ENCODE peak calls at places on chromosome 10, in seven cellular contexts. One of them, this sample, is unnamed.

GRCh38 chr10:101228682-101229274 is 485 bp downstream of the LBX1 start:
- DNase-seq in astrocyte of the cerebellum: no peak
- DNase-seq in activated CD4-positive, alpha-beta T cell treated with anti-CD3 and anti-CD28 coated beads, Interleukin-2, amount 10 ng/mL, durations not matched to agents 7 days and 5 days: no peak
- DNase-seq in GM12891: no peak
- DNase-seq in left cardiac atrium: no peak
- DNase-seq in effector memory CD8-positive, alpha-beta T cell: no peak
- DNase-seq in HT1080: no peak
- DNase-seq in this sample: peak; percentile 63

GRCh38 chr10:101879456-101880189 is 36.0 kb upstream of the KCNIP2 start:
- DNase-seq in GM12891: no peak
- DNase-seq in effector memory CD8-positive, alpha-beta T cell: no peak
- DNase-seq in HT1080: peak; percentile 75
- DNase-seq in activated CD4-positive, alpha-beta T cell treated with anti-CD3 and anti-CD28 coated beads, Interleukin-2, amount 10 ng/mL, durations not matched to agents 7 days and 5 days: no peak
- DNase-seq in astrocyte of the cerebellum: peak; percentile 52
- DNase-seq in left cardiac atrium: no peak
- DNase-seq in this sample: no peak

GRCh38 chr10:12417341-12417740 is 68.0 kb downstream of the CAMK1D start:
- DNase-seq in left cardiac atrium: peak; percentile 42
- DNase-seq in effector memory CD8-positive, alpha-beta T cell: no peak
- DNase-seq in GM12891: no peak
- DNase-seq in astrocyte of the cerebellum: no peak
- DNase-seq in HT1080: no peak
- DNase-seq in activated CD4-positive, alpha-beta T cell treated with anti-CD3 and anti-CD28 coated beads, Interleukin-2, amount 10 ng/mL, durations not matched to agents 7 days and 5 days: no peak
- DNase-seq in this sample: no peak

GRCh38 chr10:96252730-96253129 is 18.6 kb downstream of the BLNK start:
- DNase-seq in activated CD4-positive, alpha-beta T cell treated with anti-CD3 and anti-CD28 coated beads, Interleukin-2, amount 10 ng/mL, durations not matched to agents 7 days and 5 days: no peak
- DNase-seq in astrocyte of the cerebellum: no peak
- DNase-seq in left cardiac atrium: no peak
- DNase-seq in effector memory CD8-positive, alpha-beta T cell: no peak
- DNase-seq in HT1080: no peak
- DNase-seq in GM12891: no peak
- DNase-seq in this sample: no peak

GRCh38 chr10:116748041-116748440 is 5.7 kb upstream of the HSPA12A start:
- DNase-seq in activated CD4-positive, alpha-beta T cell treated with anti-CD3 and anti-CD28 coated beads, Interleukin-2, amount 10 ng/mL, durations not matched to agents 7 days and 5 days: no peak
- DNase-seq in effector memory CD8-positive, alpha-beta T cell: no peak
- DNase-seq in astrocyte of the cerebellum: no peak
- DNase-seq in left cardiac atrium: no peak
- DNase-seq in GM12891: no peak
- DNase-seq in HT1080: peak; percentile 41
- DNase-seq in this sample: no peak

GRCh38 chr10:48693206-48693605 is 8.5 kb downstream of the WDFY4 start:
- DNase-seq in HT1080: no peak
- DNase-seq in astrocyte of the cerebellum: no peak
- DNase-seq in GM12891: no peak
- DNase-seq in left cardiac atrium: no peak
- DNase-seq in effector memory CD8-positive, alpha-beta T cell: no peak
- DNase-seq in activated CD4-positive, alpha-beta T cell treated with anti-CD3 and anti-CD28 coated beads, Interleukin-2, amount 10 ng/mL, durations not matched to agents 7 days and 5 days: no peak
- DNase-seq in this sample: no peak

GRCh38 chr10:82245906-82246305 is 370.9 kb downstream of the NRG3 start:
- DNase-seq in activated CD4-positive, alpha-beta T cell treated with anti-CD3 and anti-CD28 coated beads, Interleukin-2, amount 10 ng/mL, durations not matched to agents 7 days and 5 days: no peak
- DNase-seq in left cardiac atrium: no peak
- DNase-seq in astrocyte of the cerebellum: no peak
- DNase-seq in effector memory CD8-positive, alpha-beta T cell: no peak
- DNase-seq in GM12891: no peak
- DNase-seq in HT1080: no peak
- DNase-seq in this sample: no peak

GRCh38 chr10:100186253-100186780 is 488 bp upstream of the ERLIN1 start:
- DNase-seq in GM12891: no peak
- DNase-seq in astrocyte of the cerebellum: peak; percentile 19
- DNase-seq in left cardiac atrium: peak; percentile 45
- DNase-seq in HT1080: no peak
- DNase-seq in activated CD4-positive, alpha-beta T cell treated with anti-CD3 and anti-CD28 coated beads, Interleukin-2, amount 10 ng/mL, durations not matched to agents 7 days and 5 days: no peak
- DNase-seq in effector memory CD8-positive, alpha-beta T cell: no peak
- DNase-seq in this sample: peak; percentile 38

GRCh38 chr10:2212196-2212719 is 474.9 kb upstream of the ADARB2 start:
- DNase-seq in astrocyte of the cerebellum: no peak
- DNase-seq in activated CD4-positive, alpha-beta T cell treated with anti-CD3 and anti-CD28 coated beads, Interleukin-2, amount 10 ng/mL, durations not matched to agents 7 days and 5 days: no peak
- DNase-seq in left cardiac atrium: no peak
- DNase-seq in GM12891: no peak
- DNase-seq in effector memory CD8-positive, alpha-beta T cell: no peak
- DNase-seq in HT1080: no peak
- DNase-seq in this sample: no peak

GRCh38 chr10:94218496-94219183 is 144.1 kb downstream of the NOC3L start:
- DNase-seq in left cardiac atrium: no peak
- DNase-seq in activated CD4-positive, alpha-beta T cell treated with anti-CD3 and anti-CD28 coated beads, Interleukin-2, amount 10 ng/mL, durations not matched to agents 7 days and 5 days: no peak
- DNase-seq in HT1080: no peak
- DNase-seq in astrocyte of the cerebellum: no peak
- DNase-seq in effector memory CD8-positive, alpha-beta T cell: no peak
- DNase-seq in GM12891: no peak
- DNase-seq in this sample: no peak

GRCh38 chr10:92757066-92757716 is 67.4 kb downstream of the HHEX start:
- DNase-seq in activated CD4-positive, alpha-beta T cell treated with anti-CD3 and anti-CD28 coated beads, Interleukin-2, amount 10 ng/mL, durations not matched to agents 7 days and 5 days: no peak
- DNase-seq in astrocyte of the cerebellum: peak; percentile 50
- DNase-seq in left cardiac atrium: peak; percentile 92
- DNase-seq in GM12891: peak; percentile 39
- DNase-seq in HT1080: peak; percentile 53
- DNase-seq in effector memory CD8-positive, alpha-beta T cell: no peak
- DNase-seq in this sample: no peak

GRCh38 chr10:51955696-51956095 is 256.3 kb upstream of the CSTF2T start:
- DNase-seq in GM12891: no peak
- DNase-seq in effector memory CD8-positive, alpha-beta T cell: no peak
- DNase-seq in astrocyte of the cerebellum: no peak
- DNase-seq in activated CD4-positive, alpha-beta T cell treated with anti-CD3 and anti-CD28 coated beads, Interleukin-2, amount 10 ng/mL, durations not matched to agents 7 days and 5 days: no peak
- DNase-seq in HT1080: no peak
- DNase-seq in left cardiac atrium: no peak
- DNase-seq in this sample: no peak

GRCh38 chr10:16470747-16471146 is 33.9 kb downstream of the PTER start:
- DNase-seq in activated CD4-positive, alpha-beta T cell treated with anti-CD3 and anti-CD28 coated beads, Interleukin-2, amount 10 ng/mL, durations not matched to agents 7 days and 5 days: no peak
- DNase-seq in HT1080: no peak
- DNase-seq in left cardiac atrium: no peak
- DNase-seq in astrocyte of the cerebellum: no peak
- DNase-seq in GM12891: no peak
- DNase-seq in effector memory CD8-positive, alpha-beta T cell: peak; percentile 8
- DNase-seq in this sample: no peak

GRCh38 chr10:80664071-80664680 is 126.5 kb downstream of the SH2D4B start:
- DNase-seq in GM12891: peak; percentile 19
- DNase-seq in effector memory CD8-positive, alpha-beta T cell: peak; percentile 24
- DNase-seq in left cardiac atrium: peak; percentile 77
- DNase-seq in astrocyte of the cerebellum: peak; percentile 4
- DNase-seq in activated CD4-positive, alpha-beta T cell treated with anti-CD3 and anti-CD28 coated beads, Interleukin-2, amount 10 ng/mL, durations not matched to agents 7 days and 5 days: peak; percentile 46
- DNase-seq in HT1080: peak; percentile 56
- DNase-seq in this sample: peak; percentile 71

GRCh38 chr10:79101560-79101971 is 32.8 kb downstream of the ZMIZ1 start:
- DNase-seq in astrocyte of the cerebellum: no peak
- DNase-seq in activated CD4-positive, alpha-beta T cell treated with anti-CD3 and anti-CD28 coated beads, Interleukin-2, amount 10 ng/mL, durations not matched to agents 7 days and 5 days: no peak
- DNase-seq in left cardiac atrium: no peak
- DNase-seq in effector memory CD8-positive, alpha-beta T cell: no peak
- DNase-seq in GM12891: no peak
- DNase-seq in HT1080: no peak
- DNase-seq in this sample: peak; percentile 52

GRCh38 chr10:92699518-92700272 is 9.9 kb downstream of the HHEX start:
- DNase-seq in GM12891: no peak
- DNase-seq in left cardiac atrium: peak; percentile 55
- DNase-seq in activated CD4-positive, alpha-beta T cell treated with anti-CD3 and anti-CD28 coated beads, Interleukin-2, amount 10 ng/mL, durations not matched to agents 7 days and 5 days: peak; percentile 43
- DNase-seq in HT1080: no peak
- DNase-seq in astrocyte of the cerebellum: no peak
- DNase-seq in effector memory CD8-positive, alpha-beta T cell: peak; percentile 27
- DNase-seq in this sample: peak; percentile 73

GRCh38 chr10:31759124-31759798 is 169.4 kb downstream of the ARHGAP12 start:
- DNase-seq in GM12891: peak; percentile 39
- DNase-seq in effector memory CD8-positive, alpha-beta T cell: peak; percentile 12
- DNase-seq in left cardiac atrium: peak; percentile 75
- DNase-seq in activated CD4-positive, alpha-beta T cell treated with anti-CD3 and anti-CD28 coated beads, Interleukin-2, amount 10 ng/mL, durations not matched to agents 7 days and 5 days: peak; percentile 24
- DNase-seq in astrocyte of the cerebellum: no peak
- DNase-seq in HT1080: no peak
- DNase-seq in this sample: peak; percentile 68

GRCh38 chr10:83886871-83887270 is 252.4 kb upstream of the GHITM start:
- DNase-seq in astrocyte of the cerebellum: no peak
- DNase-seq in HT1080: no peak
- DNase-seq in effector memory CD8-positive, alpha-beta T cell: no peak
- DNase-seq in left cardiac atrium: no peak
- DNase-seq in GM12891: no peak
- DNase-seq in activated CD4-positive, alpha-beta T cell treated with anti-CD3 and anti-CD28 coated beads, Interleukin-2, amount 10 ng/mL, durations not matched to agents 7 days and 5 days: no peak
- DNase-seq in this sample: no peak

GRCh38 chr10:13095929-13096328 is 4.0 kb upstream of the OPTN start:
- DNase-seq in astrocyte of the cerebellum: no peak
- DNase-seq in effector memory CD8-positive, alpha-beta T cell: no peak
- DNase-seq in left cardiac atrium: no peak
- DNase-seq in GM12891: no peak
- DNase-seq in HT1080: no peak
- DNase-seq in activated CD4-positive, alpha-beta T cell treated with anti-CD3 and anti-CD28 coated beads, Interleukin-2, amount 10 ng/mL, durations not matched to agents 7 days and 5 days: no peak
- DNase-seq in this sample: no peak

GRCh38 chr10:7260412-7260900 is 150.4 kb downstream of the SFMBT2 start:
- DNase-seq in GM12891: peak; percentile 20
- DNase-seq in HT1080: peak; percentile 83
- DNase-seq in activated CD4-positive, alpha-beta T cell treated with anti-CD3 and anti-CD28 coated beads, Interleukin-2, amount 10 ng/mL, durations not matched to agents 7 days and 5 days: no peak
- DNase-seq in astrocyte of the cerebellum: peak; percentile 93
- DNase-seq in left cardiac atrium: peak; percentile 76
- DNase-seq in effector memory CD8-positive, alpha-beta T cell: no peak
- DNase-seq in this sample: peak; percentile 55

GRCh38 chr10:28135258-28135657 is 136.4 kb upstream of the ODAD2 start:
- DNase-seq in effector memory CD8-positive, alpha-beta T cell: no peak
- DNase-seq in left cardiac atrium: no peak
- DNase-seq in activated CD4-positive, alpha-beta T cell treated with anti-CD3 and anti-CD28 coated beads, Interleukin-2, amount 10 ng/mL, durations not matched to agents 7 days and 5 days: no peak
- DNase-seq in HT1080: peak; percentile 11
- DNase-seq in GM12891: no peak
- DNase-seq in astrocyte of the cerebellum: no peak
- DNase-seq in this sample: no peak

GRCh38 chr10:3025300-3025699 is 42.0 kb upstream of the PFKP start:
- DNase-seq in GM12891: no peak
- DNase-seq in HT1080: no peak
- DNase-seq in activated CD4-positive, alpha-beta T cell treated with anti-CD3 and anti-CD28 coated beads, Interleukin-2, amount 10 ng/mL, durations not matched to agents 7 days and 5 days: no peak
- DNase-seq in effector memory CD8-positive, alpha-beta T cell: no peak
- DNase-seq in left cardiac atrium: no peak
- DNase-seq in astrocyte of the cerebellum: no peak
- DNase-seq in this sample: no peak

GRCh38 chr10:89346264-89346971 is 18.6 kb downstream of the IFIT3 start:
- DNase-seq in HT1080: no peak
- DNase-seq in astrocyte of the cerebellum: no peak
- DNase-seq in GM12891: no peak
- DNase-seq in left cardiac atrium: no peak
- DNase-seq in activated CD4-positive, alpha-beta T cell treated with anti-CD3 and anti-CD28 coated beads, Interleukin-2, amount 10 ng/mL, durations not matched to agents 7 days and 5 days: no peak
- DNase-seq in effector memory CD8-positive, alpha-beta T cell: no peak
- DNase-seq in this sample: no peak

GRCh38 chr10:69710008-69710905 is 80.2 kb downstream of the FAM241B start:
- DNase-seq in left cardiac atrium: no peak
- DNase-seq in effector memory CD8-positive, alpha-beta T cell: no peak
- DNase-seq in GM12891: no peak
- DNase-seq in activated CD4-positive, alpha-beta T cell treated with anti-CD3 and anti-CD28 coated beads, Interleukin-2, amount 10 ng/mL, durations not matched to agents 7 days and 5 days: no peak
- DNase-seq in HT1080: no peak
- DNase-seq in astrocyte of the cerebellum: no peak
- DNase-seq in this sample: peak; percentile 41

This sample was measured in SK-N-SH.